ENCODE peak calls at places on chromosomes 5 and 9, in four cellular contexts. Y, A, O and C are unnamed samples. For H3K9me3 and H3K4me1, the result is how much of the 10 kb centered on the place peaks cover.

GRCh38 chr9:137891588-137892423 is 14.2 kb downstream of the CACNA1B start:
- DNase-seq in Y (no peak), A (no peak), O (no peak), C (no peak)

GRCh38 chr5:54930736-54931135 is 54.7 kb downstream of the ESM1 start:
- DNase-seq in Y (no peak), A (no peak), O (no peak), C (no peak)

GRCh38 chr5:37938086-37938852 is 98.4 kb upstream of the GDNF start:
- DNase-seq in Y (no peak), A (no peak), O (no peak), C (no peak)

GRCh38 chr5:9337908-9338307 is 208.0 kb downstream of the SEMA5A start:
- DNase-seq in Y (peak), A (no peak), O (no peak), C (no peak)

GRCh38 chr9:16869140-16869903 is 1.1 kb downstream of the BNC2 start:
- DNase-seq in Y (no peak), A (no peak), O (no peak), C (no peak)

GRCh38 chr5:32325067-32325466 is 12.3 kb upstream of the MTMR12 start:
- DNase-seq in Y (no peak), A (no peak), O (no peak), C (no peak)

GRCh38 chr5:132405646-132406045 is 36.1 kb downstream of the SLC22A5 start:
- DNase-seq in Y (no peak), A (no peak), O (no peak), C (no peak)

GRCh38 chr5:16051246-16051645 is 128.3 kb downstream of the MARCHF11 start:
- DNase-seq in Y (no peak), A (no peak), O (no peak), C (no peak)

GRCh38 chr9:27181381-27181780 is 72.4 kb downstream of the TEK start:
- DNase-seq in Y (peak), A (no peak), O (no peak), C (no peak)

GRCh38 chr5:69315972-69316371 is 16.6 kb downstream of the CCDC125 start:
- DNase-seq in Y (no peak), A (no peak), O (no peak), C (no peak)

GRCh38 chr9:112194969-112195431 is 19.9 kb upstream of the SUSD1 start:
- DNase-seq in Y (no peak), A (no peak), O (no peak), C (no peak)

GRCh38 chr5:173624276-173624675 is 7.8 kb upstream of the BOD1 start:
- DNase-seq in Y (no peak), A (no peak), O (no peak), C (no peak)

GRCh38 chr9:111752455-111752854 is 42.3 kb downstream of the SHOC1 start:
- DNase-seq in Y (no peak), A (no peak), O (no peak), C (no peak)

GRCh38 chr5:170474489-170475266 is 29.1 kb upstream of the KCNIP1 start:
- DNase-seq in Y (no peak), A (peak), O (no peak), C (no peak)

GRCh38 chr5:58459276-58459859 is 518 bp downstream of the PLK2 start:
- DNase-seq in Y (peak), A (peak), O (peak), C (peak)

GRCh38 chr9:81268048-81268447 is 421.3 kb downstream of the TLE1 start:
- DNase-seq in Y (peak), A (no peak), O (no peak), C (no peak)

GRCh38 chr5:144189800-144190429 is 19.2 kb downstream of the KCTD16 start:
- DNase-seq in Y (peak), A (no peak), O (peak), C (no peak)

GRCh38 chr5:128155793-128156192 is 72.2 kb downstream of the SLC12A2 start:
- DNase-seq in Y (no peak), A (no peak), O (no peak), C (no peak)

GRCh38 chr5:81626524-81626923 is 124.4 kb downstream of the SSBP2 start:
- DNase-seq in Y (peak), A (no peak), O (no peak), C (no peak)

GRCh38 chr5:170427672-170428236 is 38.6 kb upstream of the KCNMB1 start:
- DNase-seq in Y (no peak), A (no peak), O (no peak), C (no peak)

GRCh38 chr9:136978073-136978864 is 965 bp downstream of the PTGDS start:
- DNase-seq in Y (peak), A (peak), O (peak), C (peak)

GRCh38 chr5:42808888-42809611 is 2.6 kb downstream of the SELENOP start:
- DNase-seq in Y (no peak), A (no peak), O (no peak), C (no peak)
- H3K9me3 ChIP-seq in Y (under half), A (under half), O (under half), C (under half)

GRCh38 chr9:128115187-128116103 is 12.1 kb downstream of the PTGES2 start:
- DNase-seq in Y (no peak), A (no peak), O (no peak), C (no peak)
- TF ChIP-seq POLR2AphosphoS5 in Y (no peak), A (no peak), O (peak), C (no peak)

GRCh38 chr5:86155763-86156162 is 462.0 kb upstream of the COX7C start:
- DNase-seq in Y (no peak), A (no peak), O (no peak), C (no peak)
- H3K4me1 ChIP-seq in Y (under half), A (under half), O (under half), C (under half)

GRCh38 chr5:146001544-146002185 is 65.3 kb downstream of the SH3RF2 start:
- DNase-seq in Y (no peak), A (no peak), O (no peak), C (no peak)
- H3K9me3 ChIP-seq in Y (under half), A (under half), O (under half), C (under half)

DNA sequence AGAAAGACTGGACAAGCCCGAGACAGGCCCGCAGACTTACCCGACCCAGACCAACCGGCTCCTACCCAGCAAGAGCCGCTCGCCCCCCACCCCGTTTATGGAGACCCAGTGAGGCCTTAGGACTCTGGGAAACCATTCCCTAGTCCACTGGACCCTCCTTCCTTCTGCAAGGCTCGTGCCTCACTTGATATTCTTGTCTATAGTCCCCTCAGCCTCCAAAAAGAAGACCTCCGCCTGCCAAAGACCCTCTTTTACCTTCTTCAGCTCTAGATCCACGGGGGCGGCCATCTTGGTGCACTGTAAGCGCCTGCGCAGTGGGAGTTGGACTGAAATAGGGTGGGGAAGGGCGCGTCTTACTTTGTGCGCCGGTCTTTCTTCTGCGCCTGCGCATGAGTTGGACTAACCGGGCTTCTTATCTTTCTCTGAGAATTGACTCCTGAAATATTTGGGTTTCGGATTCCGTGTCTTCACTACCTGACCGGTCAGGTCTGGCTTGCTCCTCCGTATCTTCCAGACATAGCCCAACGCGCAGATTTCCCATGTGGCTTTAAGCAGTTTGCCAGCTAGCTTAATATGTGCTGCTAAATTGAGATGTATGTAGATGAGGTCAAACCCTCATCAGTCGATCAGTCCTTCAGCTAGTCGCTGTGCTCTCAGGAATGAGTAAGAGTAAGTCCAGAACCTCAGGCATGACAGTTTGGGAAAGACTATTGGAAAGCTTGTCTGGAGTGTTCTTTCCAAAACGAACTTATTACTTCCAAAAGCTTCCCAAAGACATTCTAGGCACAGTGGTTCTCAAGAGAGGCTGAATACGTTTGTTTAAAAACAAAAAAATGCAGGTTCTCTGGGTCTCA is at the start of gene PFDN1:
- DNase-seq in Y (peak), A (peak), O (peak), C (peak)
- TF ChIP-seq POLR2AphosphoS5 in Y (peak), A (peak), O (no peak), C (peak)